ENCODE peak calls at places on chromosomes 11 and 22, in five cellular contexts. F is GM10248, Z is cardiac muscle cell, V is tibial nerve, T is A549. D is an unnamed sample.
A peak's percentile ranks its signal among the peaks of the same experiment; 100 is the strongest.

GRCh38 chr11:76810151-76810853 is 27.1 kb downstream of the TSKU start:
- DNase-seq in T (peak; percentile 50), F (peak; percentile 41), V (peak; percentile 70), Z (peak; percentile 59), D (no peak)

GRCh38 chr11:131666617-131667016 is 296.2 kb downstream of the NTM start:
- DNase-seq in V (no peak), T (no peak), F (no peak), Z (no peak), D (no peak)

GRCh38 chr22:46584081-46584903 is 35.9 kb upstream of the GRAMD4 start:
- DNase-seq in F (no peak), T (no peak), V (no peak), Z (peak; percentile 33), D (no peak)

GRCh38 chr11:62925745-62926668 is 4.8 kb upstream of the CHRM1 start:
- DNase-seq in Z (no peak), T (no peak), V (no peak), F (no peak), D (no peak)

GRCh38 chr11:43515090-43515489 is 156.4 kb downstream of the TTC17 start:
- DNase-seq in V (no peak), Z (peak; percentile 7), T (peak; percentile 18), F (no peak), D (peak; percentile 27)

GRCh38 chr11:37134637-37135036 is 536.6 kb upstream of the RAG2 start:
- DNase-seq in V (no peak), T (no peak), F (no peak), Z (no peak), D (no peak)

GRCh38 chr11:111938687-111939160 is 1.6 kb downstream of the DIXDC1 start:
- DNase-seq in V (no peak), Z (peak; percentile 31), T (no peak), F (peak; percentile 69), D (no peak)

GRCh38 chr22:24506802-24507438 is 11.8 kb downstream of the UPB1 start:
- DNase-seq in Z (no peak), V (no peak), T (peak; percentile 41), F (no peak), D (no peak)

GRCh38 chr11:121800704-121801516 is 315.1 kb downstream of the BLID start:
- DNase-seq in T (no peak), V (peak; percentile 9), F (no peak), Z (peak; percentile 45), D (no peak)

GRCh38 chr11:92226331-92227232 is 2.0 kb downstream of the FAT3 start:
- DNase-seq in Z (no peak), T (no peak), F (peak; percentile 8), V (no peak), D (peak; percentile 64)

GRCh38 chr22:46589871-46590271 is 30.3 kb upstream of the GRAMD4 start:
- DNase-seq in F (no peak), V (no peak), T (no peak), Z (no peak), D (no peak)

GRCh38 chr11:32420937-32421532 is 14.3 kb downstream of the WT1 start:
- DNase-seq in F (no peak), T (no peak), Z (peak; percentile 67), V (no peak), D (no peak)

GRCh38 chr11:76574406-76574805 is 96.1 kb downstream of the LRRC32 start:
- DNase-seq in V (no peak), F (no peak), T (no peak), Z (peak; percentile 28), D (no peak)

DNA sequence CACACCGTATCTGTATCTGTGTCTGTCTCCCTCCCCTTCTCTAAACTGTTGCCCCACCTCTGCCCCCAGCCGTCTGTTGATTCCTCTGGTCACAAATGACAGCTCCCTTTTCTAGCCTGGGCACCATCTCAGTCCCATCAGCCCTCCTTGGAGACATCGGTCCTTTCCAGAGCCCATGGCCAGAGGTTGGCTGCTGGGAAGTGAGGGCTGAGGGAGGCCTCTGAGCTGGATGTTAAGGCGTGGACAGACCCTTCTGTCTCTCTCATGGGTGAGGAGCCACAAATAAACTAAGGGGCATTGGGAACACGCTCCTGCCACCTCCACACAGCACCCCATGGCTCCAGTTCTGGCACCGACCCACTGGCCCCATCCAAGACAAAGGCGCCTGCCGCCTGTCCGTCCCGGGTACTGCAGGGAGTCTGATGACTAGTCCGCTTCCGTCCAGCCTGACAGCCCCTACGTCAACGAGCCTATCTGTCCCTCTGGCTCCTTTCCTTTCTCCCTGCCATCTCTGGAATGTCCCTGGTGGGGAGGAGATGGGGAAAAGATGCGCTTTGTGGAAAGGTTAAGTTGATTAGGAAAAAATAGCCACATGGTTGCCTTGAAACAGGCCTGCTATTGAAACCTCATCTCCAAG is 10.5 kb downstream of the PDGFB start:
- DNase-seq in T (no peak), F (no peak), Z (peak; percentile 86), V (no peak), D (no peak)
- TF ChIP-seq CTCF in T (no peak), F (no peak), Z (no peak), V (peak; percentile 20), D (no peak)

GRCh38 chr22:29030016-29030617 is 31.5 kb downstream of the C22orf31 start:
- DNase-seq in Z (peak; percentile 36), F (no peak), V (no peak), T (no peak), D (no peak)
- TF ChIP-seq CTCF in Z (no peak), F (no peak), V (no peak), T (no peak), D (no peak)

GRCh38 chr22:36323855-36324331 is 63.9 kb downstream of the MYH9 start:
- DNase-seq in Z (peak; percentile 43), T (no peak), V (no peak), F (no peak), D (no peak)

GRCh38 chr22:36323182-36323854 is 64.4 kb downstream of the MYH9 start:
- DNase-seq in T (no peak), F (no peak), V (peak; percentile 74), Z (peak; percentile 92), D (no peak)

GRCh38 chr22:36324414-36324813 is 63.4 kb downstream of the MYH9 start:
- DNase-seq in T (no peak), Z (no peak), V (no peak), F (no peak), D (no peak)

GRCh38 chr22:36321797-36322601 is 65.8 kb downstream of the MYH9 start:
- DNase-seq in V (no peak), T (no peak), Z (no peak), F (no peak), D (no peak)

DNA sequence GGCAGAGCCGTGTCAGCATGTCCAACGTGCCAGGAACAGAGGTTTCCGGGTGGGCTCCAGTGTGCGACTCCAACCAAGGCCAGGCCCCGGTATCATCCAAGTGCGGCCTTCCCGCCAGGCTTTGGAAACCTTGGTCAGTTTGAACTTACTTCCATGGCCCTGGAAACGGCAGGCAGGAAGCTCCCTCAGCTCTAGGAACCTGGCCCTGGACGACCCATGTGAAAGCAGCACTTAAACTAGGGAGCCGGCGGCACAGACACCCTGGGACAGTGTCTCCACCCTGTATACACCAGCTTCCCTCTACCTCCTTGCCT is 65.2 kb downstream of the MYH9 start:
- DNase-seq in V (no peak), F (no peak), Z (no peak), T (no peak), D (no peak)
- TF ChIP-seq CTCF in V (no peak), F (no peak), Z (no peak), T (no peak), D (no peak)

GRCh38 chr11:47356998-47357329 is 4.5 kb upstream of the MYBPC3 start:
- DNase-seq in V (no peak), Z (no peak), F (no peak), T (no peak), D (no peak)
- TF ChIP-seq CTCF in V (no peak), Z (no peak), F (no peak), T (no peak), D (no peak)

GRCh38 chr11:7448126-7448525 is 37.2 kb upstream of the OLFML1 start:
- DNase-seq in Z (no peak), V (no peak), F (no peak), T (no peak), D (peak; percentile 58)

GRCh38 chr11:7450836-7451235 is 34.5 kb upstream of the OLFML1 start:
- DNase-seq in T (no peak), V (no peak), F (no peak), Z (no peak), D (no peak)

GRCh38 chr11:7451520-7451919 is 33.8 kb upstream of the OLFML1 start:
- DNase-seq in Z (no peak), T (no peak), F (no peak), V (no peak), D (no peak)

GRCh38 chr11:7449196-7449840 is 36.0 kb upstream of the OLFML1 start:
- DNase-seq in Z (no peak), V (no peak), T (no peak), F (no peak), D (no peak)

GRCh38 chr11:7449841-7450214 is 35.5 kb upstream of the OLFML1 start:
- DNase-seq in Z (no peak), T (no peak), F (no peak), V (no peak), D (no peak)
- TF ChIP-seq CTCF in Z (no peak), T (no peak), F (no peak), V (no peak), D (no peak)

GRCh38 chr22:31496007-31496734 is at the start of gene SFI1:
- DNase-seq in F (peak; percentile 92), V (peak; percentile 84), Z (peak; percentile 94), T (peak; percentile 86), D (peak; percentile 94)
- TF ChIP-seq CTCF in F (peak; percentile 39), V (peak; percentile 33), Z (peak; percentile 41), T (no peak), D (peak; percentile 30)

GRCh38 chr22:50544078-50544745 is 1.5 kb upstream of the KLHDC7B start:
- DNase-seq in Z (peak; percentile 77), F (peak; percentile 78), V (peak; percentile 52), T (peak; percentile 82), D (peak; percentile 88)

GRCh38 chr22:50545522-50546325 is at the start of gene KLHDC7B:
- DNase-seq in Z (no peak), T (no peak), F (peak; percentile 26), V (no peak), D (no peak)

GRCh38 chr22:50544746-50545253 is 899 bp upstream of the KLHDC7B start:
- DNase-seq in F (peak; percentile 23), T (no peak), V (no peak), Z (no peak), D (no peak)

GRCh38 chr22:50540352-50540751 is 5.3 kb upstream of the KLHDC7B start:
- DNase-seq in F (no peak), V (no peak), Z (no peak), T (no peak), D (no peak)

DNA sequence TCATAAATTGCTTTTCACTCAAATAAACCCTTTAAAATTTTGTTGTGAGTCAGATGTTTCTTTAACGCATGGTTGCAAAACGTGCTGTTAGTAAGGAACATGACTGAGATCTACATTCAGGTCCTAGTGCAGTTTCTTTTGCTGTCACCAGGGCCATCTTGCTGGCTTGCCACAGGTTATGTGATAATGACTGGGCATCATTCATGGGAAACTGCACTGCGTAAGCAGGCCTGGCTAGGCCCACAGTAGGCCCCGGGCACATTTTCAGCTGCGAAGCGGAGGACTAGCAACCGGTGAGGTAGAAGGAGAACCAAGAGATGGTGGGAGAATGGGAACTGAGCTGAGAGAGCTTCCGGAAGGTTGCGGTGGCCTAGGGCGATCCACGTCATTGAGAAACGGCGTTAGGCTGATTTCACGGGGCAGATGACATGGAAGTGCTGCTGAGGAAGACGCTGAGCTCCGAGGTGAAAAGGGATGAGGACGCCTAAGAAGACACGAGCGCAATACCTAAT is 3.2 kb upstream of the KLHDC7B start:
- DNase-seq in Z (no peak), F (peak; percentile 57), V (no peak), T (no peak), D (no peak)
- TF ChIP-seq CTCF in Z (no peak), F (no peak), V (no peak), T (no peak), D (no peak)